ENCODE peak calls at places on chromosomes 12 and 14, in nine cellular contexts. M is SJCRH30, E is tibial artery, Z is neural progenitor cell, U is uterus, L is fibroblast of lung, D is A549, H is IMR-90, I is neuronal stem cell. R is an unnamed sample.
A peak's percentile ranks its signal among the peaks of the same experiment; 100 is the strongest.

GRCh38 chr12:1995205-1995896 is 8.9 kb downstream of the DCP1B start:
- DNase-seq in E (no peak), D (no peak), U (no peak), H (no peak), M (no peak), I (no peak), L (peak; percentile 10), Z (no peak), R (no peak)

GRCh38 chr12:124577986-124578385 is 10.6 kb upstream of the NCOR2 start:
- DNase-seq in D (no peak), I (no peak), M (no peak), E (no peak), U (no peak), Z (no peak), H (no peak), L (no peak), R (no peak)

GRCh38 chr14:33556382-33557121 is 394.3 kb downstream of the EGLN3 start:
- DNase-seq in E (no peak), I (no peak), L (no peak), D (no peak), Z (no peak), M (no peak), H (no peak), U (no peak), R (no peak)

GRCh38 chr12:132199526-132200319 is 55.5 kb downstream of the NOC4L start:
- DNase-seq in M (no peak), Z (no peak), E (no peak), D (no peak), U (no peak), L (no peak), H (no peak), I (no peak), R (peak; percentile 40)

GRCh38 chr12:103840399-103840880 is 594 bp downstream of the NT5DC3 start:
- DNase-seq in E (peak; percentile 37), L (no peak), Z (no peak), H (peak; percentile 25), D (peak; percentile 40), U (peak; percentile 50), I (no peak), M (no peak), R (peak; percentile 59)

GRCh38 chr14:74509587-74510210 is 16.1 kb downstream of the ISCA2 start:
- DNase-seq in H (no peak), L (no peak), U (peak; percentile 10), I (no peak), E (peak; percentile 10), M (no peak), D (no peak), Z (no peak), R (no peak)

GRCh38 chr12:114812858-114813761 is 129.1 kb upstream of the TBX3 start:
- DNase-seq in H (peak; percentile 74), D (peak; percentile 43), L (peak; percentile 87), Z (peak; percentile 77), E (no peak), M (peak; percentile 5), I (peak; percentile 59), U (peak; percentile 14), R (no peak)

GRCh38 chr14:32307881-32308582 is 21.1 kb upstream of the AKAP6 start:
- DNase-seq in E (no peak), D (peak; percentile 38), H (no peak), I (no peak), Z (no peak), M (peak; percentile 86), U (no peak), L (no peak), R (no peak)

GRCh38 chr12:110109037-110109836 is 14.9 kb upstream of the IFT81 start:
- DNase-seq in H (peak; percentile 99), U (peak; percentile 87), D (peak; percentile 100), M (peak; percentile 66), I (no peak), E (peak; percentile 96), Z (peak; percentile 26), L (peak; percentile 100), R (peak; percentile 84)

GRCh38 chr12:52715416-52715815 is 12.1 kb upstream of the KRT77 start:
- DNase-seq in L (no peak), H (no peak), D (peak; percentile 38), Z (peak; percentile 42), E (no peak), M (no peak), I (no peak), U (no peak), R (no peak)

GRCh38 chr12:100404769-100405407 is 48.0 kb downstream of the SLC17A8 start:
- DNase-seq in M (peak; percentile 55), L (peak; percentile 50), D (peak; percentile 58), Z (peak; percentile 90), I (peak; percentile 67), E (no peak), U (no peak), H (peak; percentile 40), R (no peak)

GRCh38 chr14:24074625-24075484 is 3.5 kb downstream of the CPNE6 start:
- DNase-seq in H (no peak), U (no peak), D (no peak), Z (no peak), E (no peak), M (no peak), I (no peak), L (no peak), R (peak; percentile 15)

GRCh38 chr12:52243264-52243773 is 10.3 kb downstream of the KRT7 start:
- DNase-seq in M (no peak), Z (no peak), H (peak; percentile 28), L (no peak), I (no peak), E (no peak), U (no peak), D (peak; percentile 61), R (no peak)

GRCh38 chr14:78970677-78971076 is 800.5 kb downstream of the NRXN3 start:
- DNase-seq in H (no peak), Z (peak; percentile 31), L (no peak), E (no peak), M (no peak), U (no peak), I (no peak), D (no peak), R (no peak)

GRCh38 chr12:6038160-6038559 is 86.3 kb downstream of the VWF start:
- DNase-seq in L (peak; percentile 75), M (peak; percentile 67), E (no peak), Z (peak; percentile 94), U (no peak), D (peak; percentile 93), I (peak; percentile 69), H (peak; percentile 76), R (no peak)

GRCh38 chr12:12870454-12870853 is 20.9 kb upstream of the GPRC5A start:
- DNase-seq in Z (no peak), H (peak; percentile 100), U (no peak), I (no peak), D (peak; percentile 99), E (no peak), M (peak; percentile 36), L (peak; percentile 90), R (no peak)

GRCh38 chr14:93732524-93732923 is 55.8 kb downstream of the PRIMA1 start:
- DNase-seq in L (no peak), M (no peak), I (no peak), Z (no peak), U (no peak), E (no peak), D (no peak), H (no peak), R (no peak)

DNA sequence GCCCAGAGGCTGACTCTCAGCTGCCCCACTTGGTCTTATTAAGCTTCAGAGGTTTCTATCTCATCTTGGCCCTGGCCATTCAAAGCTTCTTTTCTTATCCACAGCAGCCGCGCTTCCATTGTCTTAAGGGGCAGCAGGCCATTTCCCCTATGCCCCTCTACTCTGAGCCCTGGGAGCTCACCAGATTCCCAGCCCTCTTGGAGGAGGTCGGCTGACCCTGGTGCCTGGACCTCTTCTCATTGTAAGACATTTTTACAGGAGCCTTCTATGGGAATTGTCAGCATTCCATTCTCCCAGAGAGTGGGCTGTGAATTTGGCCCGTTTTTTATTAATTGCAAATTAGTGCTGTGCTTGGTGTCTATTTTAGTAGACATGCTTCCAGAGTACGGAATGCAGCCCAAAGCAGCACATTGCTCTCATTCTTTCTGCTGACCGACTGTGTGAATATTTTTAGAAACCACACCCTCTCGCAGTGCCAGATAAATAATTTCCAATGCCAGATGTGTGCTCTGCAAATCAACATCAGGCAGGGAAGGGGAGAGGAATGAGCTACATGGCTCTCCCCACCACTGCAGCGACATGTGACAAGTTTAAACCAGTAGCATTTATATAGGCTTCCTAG is 58.5 kb downstream of the NUAK1 start:
- DNase-seq in D (no peak), H (peak; percentile 64), L (peak; percentile 62), Z (peak; percentile 77), E (peak; percentile 40), M (no peak), I (peak; percentile 56), U (peak; percentile 40), R (no peak)
- H3K27ac ChIP-seq in D (no peak overlapping the region), H (peak overlapping the region; percentile 51), L (peak overlapping the region; percentile 71), Z (no peak overlapping the region), E (peak overlapping the region; percentile 86), M (peak overlapping the region; percentile 86), I (peak overlapping the region; percentile 71), U (peak overlapping the region; percentile 83), R (peak overlapping the region; percentile 91)

DNA sequence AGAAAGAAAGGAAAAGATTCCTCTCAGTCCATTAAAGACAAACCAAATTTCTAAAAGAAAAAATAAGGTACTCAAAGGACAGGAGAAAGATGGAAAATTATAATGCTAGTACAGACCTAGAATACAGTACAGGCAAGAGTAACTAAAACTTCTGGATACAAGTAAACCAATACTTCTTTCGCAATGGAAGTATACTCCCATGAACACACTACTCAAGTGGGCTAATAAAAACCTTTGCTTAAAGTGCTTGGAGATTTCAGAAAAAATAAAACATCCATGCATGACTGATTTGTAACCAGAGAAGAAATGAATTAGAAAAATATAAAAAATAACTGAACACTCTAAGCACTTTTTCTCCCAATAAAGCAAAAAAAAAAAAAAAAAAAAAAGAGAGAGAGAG is 3.5 kb downstream of the ZBTB25 start:
- DNase-seq in I (no peak), M (no peak), D (no peak), H (no peak), L (peak; percentile 35), E (no peak), Z (no peak), U (no peak), R (no peak)
- H3K27ac ChIP-seq in I (no peak overlapping the region), M (no peak overlapping the region), D (no peak overlapping the region), H (no peak overlapping the region), L (no peak overlapping the region), E (peak overlapping the region; percentile 95), Z (no peak overlapping the region), U (no peak overlapping the region), R (no peak overlapping the region)

DNA sequence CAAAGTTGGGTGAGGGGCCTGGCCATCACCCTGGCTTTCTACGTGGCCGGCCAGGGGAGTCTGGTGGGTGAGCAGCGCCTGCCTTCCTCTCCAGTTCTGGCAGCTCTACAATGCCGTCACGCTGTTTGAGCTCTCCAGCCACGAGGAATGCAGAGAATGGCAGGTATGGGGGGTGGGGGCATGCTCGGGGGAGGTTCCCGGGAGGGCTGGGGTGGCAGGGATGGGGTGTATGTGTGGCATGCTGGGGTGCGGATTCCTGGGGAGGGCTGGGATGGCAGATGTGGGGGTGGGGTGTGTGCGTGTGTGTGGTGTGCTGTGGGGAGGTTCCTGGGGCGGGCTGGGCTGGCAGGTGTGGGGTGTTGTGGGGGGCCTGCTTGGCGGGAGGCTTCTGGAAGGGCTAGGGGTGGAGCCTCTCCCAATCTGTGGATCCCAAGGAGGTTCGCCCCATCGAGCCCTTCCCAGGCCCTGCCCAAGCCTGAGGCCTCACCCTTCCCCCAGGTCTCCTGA is 18.5 kb downstream of the RHOF start:
- DNase-seq in H (no peak), M (no peak), U (no peak), L (no peak), I (no peak), Z (peak; percentile 45), D (no peak), E (no peak), R (no peak)
- H3K27ac ChIP-seq in H (no peak overlapping the region), M (no peak overlapping the region), U (no peak overlapping the region), L (no peak overlapping the region), I (no peak overlapping the region), Z (no peak overlapping the region), D (peak overlapping the region; percentile 46), E (no peak overlapping the region), R (no peak overlapping the region)

GRCh38 chr14:50342211-50343080 is 30.3 kb downstream of the DMAC2L start:
- DNase-seq in M (peak; percentile 73), D (peak; percentile 57), E (peak; percentile 50), Z (peak; percentile 72), I (no peak), L (peak; percentile 81), U (peak; percentile 58), H (peak; percentile 71), R (peak; percentile 74)
- H3K27ac ChIP-seq in M (no peak overlapping the region), D (no peak overlapping the region), E (peak overlapping the region; percentile 47), Z (no peak overlapping the region), I (no peak overlapping the region), L (no peak overlapping the region), U (peak overlapping the region; percentile 96), H (peak overlapping the region; percentile 85), R (peak overlapping the region; percentile 79)

R was measured in right cardiac atrium.